ENCODE peak calls at places on chromosomes 3 and 15, in six cellular contexts. One of them, this sample, is unnamed.

GRCh38 chr15:73324496-73325170 is 44.1 kb downstream of the HCN4 start:
- DNase-seq in endothelial cell: no peak
- DNase-seq in left colon: no peak
- DNase-seq in stomach: no peak
- DNase-seq in left lung: no peak
- DNase-seq in central memory CD4-positive, alpha-beta T cell: no peak
- DNase-seq in this sample: no peak

GRCh38 chr3:52190294-52190841 is 7.6 kb upstream of the ALAS1 start:
- DNase-seq in endothelial cell: no peak
- DNase-seq in left colon: no peak
- DNase-seq in stomach: peak; percentile 83
- DNase-seq in left lung: peak; percentile 54
- DNase-seq in central memory CD4-positive, alpha-beta T cell: no peak
- DNase-seq in this sample: no peak

GRCh38 chr3:72563690-72564370 is 284.4 kb downstream of the SHQ1 start:
- DNase-seq in endothelial cell: no peak
- DNase-seq in left colon: no peak
- DNase-seq in stomach: no peak
- DNase-seq in left lung: no peak
- DNase-seq in central memory CD4-positive, alpha-beta T cell: no peak
- DNase-seq in this sample: no peak

GRCh38 chr3:128521715-128522114 is 28.7 kb upstream of the GATA2 start:
- DNase-seq in endothelial cell: no peak
- DNase-seq in left colon: no peak
- DNase-seq in stomach: no peak
- DNase-seq in left lung: no peak
- DNase-seq in central memory CD4-positive, alpha-beta T cell: no peak
- DNase-seq in this sample: no peak

GRCh38 chr3:179347383-179348194 is at the start of gene MFN1:
- DNase-seq in endothelial cell: peak; percentile 84
- DNase-seq in left colon: peak; percentile 96
- DNase-seq in stomach: peak; percentile 95
- DNase-seq in left lung: peak; percentile 95
- DNase-seq in central memory CD4-positive, alpha-beta T cell: peak; percentile 88
- DNase-seq in this sample: peak; percentile 99

GRCh38 chr3:22319446-22319845 is 568.4 kb upstream of the ZNF385D start:
- DNase-seq in endothelial cell: no peak
- DNase-seq in left colon: no peak
- DNase-seq in stomach: no peak
- DNase-seq in left lung: no peak
- DNase-seq in central memory CD4-positive, alpha-beta T cell: no peak
- DNase-seq in this sample: no peak

GRCh38 chr3:151265866-151266265 is 12.5 kb downstream of the P2RY14 start:
- DNase-seq in endothelial cell: no peak
- DNase-seq in left colon: no peak
- DNase-seq in stomach: no peak
- DNase-seq in left lung: peak; percentile 53
- DNase-seq in central memory CD4-positive, alpha-beta T cell: no peak
- DNase-seq in this sample: peak; percentile 97

GRCh38 chr15:99504071-99504822 is 61.5 kb upstream of the MEF2A start:
- DNase-seq in endothelial cell: no peak
- DNase-seq in left colon: no peak
- DNase-seq in stomach: no peak
- DNase-seq in left lung: no peak
- DNase-seq in central memory CD4-positive, alpha-beta T cell: no peak
- DNase-seq in this sample: peak; percentile 19

GRCh38 chr3:88991496-88991895 is 115.9 kb upstream of the EPHA3 start:
- DNase-seq in endothelial cell: no peak
- DNase-seq in left colon: no peak
- DNase-seq in stomach: no peak
- DNase-seq in left lung: no peak
- DNase-seq in central memory CD4-positive, alpha-beta T cell: no peak
- DNase-seq in this sample: no peak

GRCh38 chr15:51623386-51623938 is 891 bp upstream of the DMXL2 start:
- DNase-seq in endothelial cell: no peak
- DNase-seq in left colon: peak; percentile 78
- DNase-seq in stomach: no peak
- DNase-seq in left lung: no peak
- DNase-seq in central memory CD4-positive, alpha-beta T cell: no peak
- DNase-seq in this sample: peak; percentile 90

GRCh38 chr15:82979726-82980125 is 6.3 kb upstream of the RAMAC start:
- DNase-seq in endothelial cell: no peak
- DNase-seq in left colon: no peak
- DNase-seq in stomach: no peak
- DNase-seq in left lung: no peak
- DNase-seq in central memory CD4-positive, alpha-beta T cell: no peak
- DNase-seq in this sample: no peak

GRCh38 chr15:52343831-52344230 is 48.2 kb upstream of the MYO5C start:
- DNase-seq in endothelial cell: no peak
- DNase-seq in left colon: no peak
- DNase-seq in stomach: no peak
- DNase-seq in left lung: no peak
- DNase-seq in central memory CD4-positive, alpha-beta T cell: no peak
- DNase-seq in this sample: no peak

GRCh38 chr3:180401226-180401625 is 200.7 kb upstream of the TTC14 start:
- DNase-seq in endothelial cell: no peak
- DNase-seq in left colon: no peak
- DNase-seq in stomach: no peak
- DNase-seq in left lung: no peak
- DNase-seq in central memory CD4-positive, alpha-beta T cell: no peak
- DNase-seq in this sample: no peak